ENCODE peak calls at places on chromosome 16, in eight cellular contexts. F is small intestine; P is AG10803; X is skeletal muscle cell; R is MM.1S; V is T47D; A is stimulated activated naive CD4-positive, alpha-beta T cell; C is stimulated activated CD8-positive, alpha-beta memory T cell treated with anti-CD3 and anti-CD28 coated beads, Interleukin-2, amount 100 ng/mL, for 48 hours. W is an unnamed sample.

GRCh38 chr16:75279277-75279676 is 27.9 kb upstream of the BCAR1 start:
- DNase-seq in F (no peak), P (peak), X (no peak), R (no peak), V (no peak), A (no peak), C (no peak), W (no peak)

GRCh38 chr16:88597856-88598491 is 27.8 kb downstream of the ZC3H18 start:
- DNase-seq in F (no peak), P (no peak), X (peak), R (peak), V (no peak), A (no peak), C (no peak), W (no peak)

GRCh38 chr16:10688726-10689125 is 6.0 kb downstream of the TEKT5 start:
- DNase-seq in F (no peak), P (no peak), X (no peak), R (no peak), V (no peak), A (no peak), C (no peak), W (no peak)

GRCh38 chr16:23146877-23147601 is 2.2 kb downstream of the USP31 start:
- DNase-seq in F (no peak), P (no peak), X (no peak), R (no peak), V (no peak), A (no peak), C (no peak), W (no peak)

GRCh38 chr16:89210904-89211515 is 6.5 kb upstream of the ZNF778 start:
- DNase-seq in F (no peak), P (peak), X (no peak), R (no peak), V (no peak), A (no peak), C (no peak), W (no peak)

GRCh38 chr16:73304008-73304814 is 256.3 kb upstream of the ZFHX3 start:
- DNase-seq in F (no peak), P (no peak), X (no peak), R (no peak), V (no peak), A (no peak), C (no peak), W (no peak)

GRCh38 chr16:71255721-71256120 is 25.2 kb upstream of the HYDIN start:
- DNase-seq in F (no peak), P (no peak), X (peak), R (no peak), V (no peak), A (no peak), C (no peak), W (no peak)

GRCh38 chr16:54930034-54930938 is at the start of gene IRX5:
- DNase-seq in F (peak), P (peak), X (peak), R (peak), V (peak), A (peak), C (no peak), W (peak)

GRCh38 chr16:25235991-25236390 is 19.2 kb downstream of the AQP8 start:
- DNase-seq in F (no peak), P (peak), X (peak), R (no peak), V (no peak), A (no peak), C (no peak), W (no peak)

GRCh38 chr16:65268331-65268730 is 146.5 kb upstream of the CDH11 start:
- DNase-seq in F (no peak), P (no peak), X (no peak), R (no peak), V (no peak), A (no peak), C (no peak), W (no peak)

GRCh38 chr16:2535644-2536021 is 2.2 kb upstream of the PDPK1 start:
- DNase-seq in F (no peak), P (peak), X (peak), R (no peak), V (no peak), A (no peak), C (no peak), W (no peak)

GRCh38 chr16:21628772-21629171 is 23.6 kb downstream of the IGSF6 start:
- DNase-seq in F (no peak), P (peak), X (no peak), R (no peak), V (no peak), A (no peak), C (no peak), W (no peak)

GRCh38 chr16:19212059-19212458 is 44.0 kb downstream of the SYT17 start:
- DNase-seq in F (no peak), P (no peak), X (no peak), R (no peak), V (no peak), A (no peak), C (no peak), W (no peak)

GRCh38 chr16:85329999-85330693 is 217.9 kb upstream of the CIBAR2 start:
- DNase-seq in F (no peak), P (no peak), X (no peak), R (no peak), V (no peak), A (no peak), C (no peak), W (no peak)

GRCh38 chr16:8583712-8584111 is 6.6 kb downstream of the TMEM114 start:
- DNase-seq in F (no peak), P (no peak), X (no peak), R (no peak), V (no peak), A (no peak), C (no peak), W (no peak)

GRCh38 chr16:53207810-53208752 is 153.3 kb downstream of the CHD9 start:
- DNase-seq in F (peak), P (peak), X (peak), R (no peak), V (peak), A (no peak), C (no peak), W (no peak)

GRCh38 chr16:70705056-70705455 is 19.2 kb upstream of the MTSS2 start:
- DNase-seq in F (no peak), P (peak), X (no peak), R (no peak), V (no peak), A (no peak), C (no peak), W (no peak)